ENCODE peak calls at places on chromosomes 4 and X, in six cellular contexts. One of them, this sample, is unnamed.

GRCh38 chr4:83894831-83895230 is 358.9 kb downstream of the GPAT3 start:
- DNase-seq in K562: no peak
- DNase-seq in brain microvascular endothelial cell: no peak
- DNase-seq in body of pancreas: no peak
- DNase-seq in AG04450: no peak
- DNase-seq in A549: no peak
- DNase-seq in this sample: no peak

GRCh38 chrX:106780259-106780658 is 22.2 kb upstream of the TBC1D8B start:
- DNase-seq in brain microvascular endothelial cell: no peak
- DNase-seq in K562: no peak
- DNase-seq in A549: no peak
- DNase-seq in body of pancreas: no peak
- DNase-seq in AG04450: no peak
- DNase-seq in this sample: no peak

GRCh38 chr4:10180603-10180926 is 64.0 kb upstream of the WDR1 start:
- DNase-seq in A549: no peak
- DNase-seq in AG04450: no peak
- DNase-seq in K562: peak; percentile 33
- DNase-seq in brain microvascular endothelial cell: no peak
- DNase-seq in body of pancreas: no peak
- DNase-seq in this sample: no peak

GRCh38 chr4:166252487-166253402 is 379.7 kb downstream of the TLL1 start:
- DNase-seq in body of pancreas: no peak
- DNase-seq in A549: no peak
- DNase-seq in brain microvascular endothelial cell: peak; percentile 24
- DNase-seq in AG04450: no peak
- DNase-seq in K562: no peak
- DNase-seq in this sample: no peak

GRCh38 chr4:71472946-71473345 is 134.1 kb downstream of the SLC4A4 start:
- DNase-seq in brain microvascular endothelial cell: peak; percentile 65
- DNase-seq in AG04450: peak; percentile 65
- DNase-seq in K562: no peak
- DNase-seq in body of pancreas: no peak
- DNase-seq in A549: no peak
- DNase-seq in this sample: peak; percentile 64

GRCh38 chr4:148776944-148777343 is 334.7 kb upstream of the NR3C2 start:
- DNase-seq in AG04450: peak; percentile 11
- DNase-seq in K562: no peak
- DNase-seq in brain microvascular endothelial cell: peak; percentile 12
- DNase-seq in body of pancreas: no peak
- DNase-seq in A549: no peak
- DNase-seq in this sample: no peak

GRCh38 chrX:119828446-119828845 is 24.3 kb downstream of the UPF3B start:
- DNase-seq in body of pancreas: no peak
- DNase-seq in A549: no peak
- DNase-seq in AG04450: no peak
- DNase-seq in K562: no peak
- DNase-seq in brain microvascular endothelial cell: no peak
- DNase-seq in this sample: no peak

GRCh38 chr4:1326751-1327525 is 20.1 kb upstream of the UVSSA start:
- DNase-seq in brain microvascular endothelial cell: no peak
- DNase-seq in A549: no peak
- DNase-seq in AG04450: no peak
- DNase-seq in body of pancreas: no peak
- DNase-seq in K562: no peak
- DNase-seq in this sample: no peak

GRCh38 chr4:60805500-60806313 is 394.4 kb upstream of the ADGRL3 start:
- DNase-seq in brain microvascular endothelial cell: peak; percentile 48
- DNase-seq in body of pancreas: no peak
- DNase-seq in K562: no peak
- DNase-seq in AG04450: no peak
- DNase-seq in A549: no peak
- DNase-seq in this sample: no peak

GRCh38 chr4:89586864-89587263 is 250.1 kb downstream of the SNCA start:
- DNase-seq in brain microvascular endothelial cell: no peak
- DNase-seq in AG04450: no peak
- DNase-seq in K562: no peak
- DNase-seq in A549: no peak
- DNase-seq in body of pancreas: no peak
- DNase-seq in this sample: no peak

GRCh38 chrX:13380230-13380629 is 60.4 kb upstream of the ATXN3L start:
- DNase-seq in body of pancreas: no peak
- DNase-seq in A549: no peak
- DNase-seq in brain microvascular endothelial cell: no peak
- DNase-seq in K562: no peak
- DNase-seq in AG04450: no peak
- DNase-seq in this sample: no peak

GRCh38 chrX:118726887-118727685 is at the start of gene IL13RA1:
- DNase-seq in AG04450: no peak
- DNase-seq in A549: peak; percentile 74
- DNase-seq in K562: peak; percentile 88
- DNase-seq in brain microvascular endothelial cell: peak; percentile 58
- DNase-seq in body of pancreas: peak; percentile 89
- DNase-seq in this sample: no peak

GRCh38 chr4:78707268-78707667 is 68.9 kb upstream of the BMP2K start:
- DNase-seq in K562: no peak
- DNase-seq in A549: no peak
- DNase-seq in brain microvascular endothelial cell: no peak
- DNase-seq in body of pancreas: no peak
- DNase-seq in AG04450: no peak
- DNase-seq in this sample: no peak

GRCh38 chr4:174429701-174430100 is 92.6 kb downstream of the HPGD start:
- DNase-seq in A549: no peak
- DNase-seq in brain microvascular endothelial cell: no peak
- DNase-seq in body of pancreas: no peak
- DNase-seq in K562: no peak
- DNase-seq in AG04450: no peak
- DNase-seq in this sample: no peak

GRCh38 chrX:136143714-136144113 is 3.6 kb upstream of the FHL1 start:
- DNase-seq in K562: no peak
- DNase-seq in brain microvascular endothelial cell: no peak
- DNase-seq in A549: no peak
- DNase-seq in AG04450: no peak
- DNase-seq in body of pancreas: no peak
- DNase-seq in this sample: no peak

GRCh38 chr4:78299565-78299972 is 242.4 kb downstream of the FRAS1 start:
- DNase-seq in body of pancreas: peak; percentile 17
- DNase-seq in AG04450: no peak
- DNase-seq in A549: no peak
- DNase-seq in K562: no peak
- DNase-seq in brain microvascular endothelial cell: no peak
- DNase-seq in this sample: no peak

GRCh38 chr4:17347445-17347844 is 164.4 kb downstream of the QDPR start:
- DNase-seq in AG04450: no peak
- DNase-seq in A549: peak; percentile 3
- DNase-seq in K562: peak; percentile 17
- DNase-seq in brain microvascular endothelial cell: peak; percentile 15
- DNase-seq in body of pancreas: no peak
- DNase-seq in this sample: no peak

GRCh38 chr4:152819026-152819645 is 39.4 kb downstream of the ARFIP1 start:
- DNase-seq in K562: no peak
- DNase-seq in AG04450: no peak
- DNase-seq in brain microvascular endothelial cell: no peak
- DNase-seq in body of pancreas: no peak
- DNase-seq in A549: no peak
- DNase-seq in this sample: no peak

GRCh38 chr4:152822323-152822722 is 42.6 kb downstream of the ARFIP1 start:
- DNase-seq in AG04450: no peak
- DNase-seq in A549: no peak
- DNase-seq in brain microvascular endothelial cell: no peak
- DNase-seq in K562: no peak
- DNase-seq in body of pancreas: no peak
- DNase-seq in this sample: no peak

GRCh38 chr4:152817331-152817730 is 37.6 kb downstream of the ARFIP1 start:
- DNase-seq in K562: no peak
- DNase-seq in body of pancreas: no peak
- DNase-seq in AG04450: no peak
- DNase-seq in brain microvascular endothelial cell: no peak
- DNase-seq in A549: no peak
- DNase-seq in this sample: no peak

GRCh38 chr4:152824561-152824960 is 44.8 kb downstream of the ARFIP1 start:
- DNase-seq in body of pancreas: no peak
- DNase-seq in brain microvascular endothelial cell: no peak
- DNase-seq in K562: no peak
- DNase-seq in A549: no peak
- DNase-seq in AG04450: no peak
- DNase-seq in this sample: no peak

GRCh38 chr4:152820073-152820472 is 40.3 kb downstream of the ARFIP1 start:
- DNase-seq in brain microvascular endothelial cell: no peak
- DNase-seq in A549: no peak
- DNase-seq in body of pancreas: no peak
- DNase-seq in K562: no peak
- DNase-seq in AG04450: no peak
- DNase-seq in this sample: no peak
- TF ChIP-seq CTCF in brain microvascular endothelial cell: peak; percentile 18
- TF ChIP-seq CTCF in A549: no peak
- TF ChIP-seq CTCF in body of pancreas: no peak
- TF ChIP-seq CTCF in K562: no peak
- TF ChIP-seq CTCF in AG04450: no peak
- TF ChIP-seq CTCF in this sample: no peak

GRCh38 chrX:153688900-153689590 is 1.3 kb downstream of the SLC6A8 start:
- DNase-seq in K562: peak; percentile 39
- DNase-seq in body of pancreas: peak; percentile 65
- DNase-seq in AG04450: no peak
- DNase-seq in A549: no peak
- DNase-seq in brain microvascular endothelial cell: no peak
- DNase-seq in this sample: no peak

GRCh38 chrX:153688534-153688899 is 791 bp downstream of the SLC6A8 start:
- DNase-seq in K562: no peak
- DNase-seq in AG04450: no peak
- DNase-seq in A549: no peak
- DNase-seq in body of pancreas: no peak
- DNase-seq in brain microvascular endothelial cell: no peak
- DNase-seq in this sample: no peak

GRCh38 chrX:153688071-153688470 is 345 bp downstream of the SLC6A8 start:
- DNase-seq in K562: no peak
- DNase-seq in A549: no peak
- DNase-seq in AG04450: no peak
- DNase-seq in brain microvascular endothelial cell: no peak
- DNase-seq in body of pancreas: no peak
- DNase-seq in this sample: no peak

GRCh38 chrX:153690466-153690865 is 2.7 kb downstream of the SLC6A8 start:
- DNase-seq in K562: no peak
- DNase-seq in body of pancreas: no peak
- DNase-seq in A549: no peak
- DNase-seq in AG04450: no peak
- DNase-seq in brain microvascular endothelial cell: no peak
- DNase-seq in this sample: no peak

DNA sequence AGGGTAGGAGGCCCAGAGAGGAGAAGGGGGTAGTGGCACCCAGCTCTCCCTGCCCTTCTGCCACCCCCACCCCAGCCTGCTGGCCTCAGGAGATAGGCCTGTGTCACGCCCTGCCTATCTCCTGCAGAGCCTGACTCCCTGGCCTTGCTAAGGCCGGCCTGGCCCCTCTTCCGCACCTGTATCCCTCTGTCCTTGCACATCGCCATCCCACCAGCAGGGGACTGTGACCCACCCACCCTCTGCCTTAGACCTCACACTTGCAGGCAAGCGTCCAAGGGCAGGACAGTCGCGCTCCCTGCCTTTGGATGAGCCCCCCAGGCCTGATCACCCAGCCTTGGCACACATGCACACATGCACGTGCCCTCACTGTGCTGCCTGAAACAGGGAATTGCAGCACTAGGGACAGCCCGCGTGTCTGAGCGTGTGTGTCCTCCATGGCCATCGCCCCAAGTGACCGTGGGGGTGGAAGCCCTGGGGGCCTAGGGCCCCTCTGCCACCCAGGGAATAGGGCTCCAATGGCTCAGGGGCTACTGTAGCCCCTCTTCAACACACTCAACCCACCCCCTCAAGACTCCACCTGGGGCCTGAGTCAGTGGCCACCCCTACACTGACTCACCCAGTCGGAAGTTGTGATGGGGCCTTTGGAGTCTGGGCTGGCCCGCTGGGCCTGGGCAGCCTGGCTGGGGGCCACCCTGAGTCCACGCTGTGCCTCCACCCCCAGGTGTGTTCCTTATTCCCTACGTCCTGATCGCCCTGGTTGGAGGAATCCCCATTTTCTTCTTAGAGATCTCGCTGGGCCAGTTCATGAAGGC is 2.1 kb downstream of the SLC6A8 start:
- DNase-seq in A549: no peak
- DNase-seq in K562: peak; percentile 60
- DNase-seq in body of pancreas: no peak
- DNase-seq in brain microvascular endothelial cell: no peak
- DNase-seq in AG04450: no peak
- DNase-seq in this sample: no peak
- H3K4me3 ChIP-seq in A549: no peak overlapping the region
- H3K4me3 ChIP-seq in K562: peak overlapping the region; percentile 39
- H3K4me3 ChIP-seq in body of pancreas: no peak overlapping the region
- H3K4me3 ChIP-seq in brain microvascular endothelial cell: no peak overlapping the region
- H3K4me3 ChIP-seq in AG04450: peak overlapping the region; percentile 53
- H3K4me3 ChIP-seq in this sample: peak overlapping the region; percentile 58

DNA sequence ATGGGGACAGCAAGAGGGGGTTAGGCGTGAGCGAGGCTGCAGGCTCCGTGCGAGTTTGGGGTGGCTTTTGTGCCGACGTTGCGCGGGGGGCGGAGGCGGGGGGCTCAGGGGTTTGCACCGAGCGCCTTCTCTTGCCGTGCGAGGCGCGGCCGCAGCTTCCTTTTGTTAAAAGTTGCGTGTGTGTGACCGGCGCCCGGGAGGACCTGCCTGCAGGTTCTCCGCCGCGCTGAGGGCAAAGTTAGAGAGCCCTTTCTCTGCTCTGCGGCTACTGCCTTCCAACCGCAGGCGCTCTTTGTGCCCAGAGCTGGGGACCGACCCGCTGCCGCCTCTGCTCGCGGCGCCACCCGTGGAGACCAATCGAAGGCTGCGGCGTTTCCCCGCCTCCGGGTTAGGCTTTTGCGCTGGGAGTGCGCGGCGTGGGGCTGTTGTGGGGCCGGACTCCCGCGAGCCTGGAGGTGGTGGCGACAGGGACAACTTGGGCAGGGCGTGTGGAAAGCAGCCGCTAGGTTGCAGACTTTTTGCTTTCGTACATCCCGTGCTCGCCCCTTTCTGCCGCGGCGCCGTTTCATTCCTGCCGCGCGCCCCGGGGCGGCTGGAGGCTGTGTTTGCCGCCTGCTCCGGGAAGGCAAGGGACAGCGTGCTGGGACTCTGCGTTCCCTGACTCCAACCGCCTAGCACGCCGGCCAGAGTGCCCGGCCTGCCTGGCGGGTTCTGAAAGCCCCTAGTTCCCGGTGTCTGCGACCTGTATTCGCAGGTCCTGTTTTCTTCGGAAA is 750 bp downstream of the KIT start:
- DNase-seq in AG04450: no peak
- DNase-seq in A549: no peak
- DNase-seq in body of pancreas: peak; percentile 61
- DNase-seq in K562: peak; percentile 55
- DNase-seq in brain microvascular endothelial cell: peak; percentile 46
- DNase-seq in this sample: no peak
- TF ChIP-seq CTCF in AG04450: peak; percentile 9
- TF ChIP-seq CTCF in A549: no peak
- TF ChIP-seq CTCF in body of pancreas: peak; percentile 35
- TF ChIP-seq CTCF in K562: peak; percentile 44
- TF ChIP-seq CTCF in brain microvascular endothelial cell: peak; percentile 55
- TF ChIP-seq CTCF in this sample: peak; percentile 47

DNA sequence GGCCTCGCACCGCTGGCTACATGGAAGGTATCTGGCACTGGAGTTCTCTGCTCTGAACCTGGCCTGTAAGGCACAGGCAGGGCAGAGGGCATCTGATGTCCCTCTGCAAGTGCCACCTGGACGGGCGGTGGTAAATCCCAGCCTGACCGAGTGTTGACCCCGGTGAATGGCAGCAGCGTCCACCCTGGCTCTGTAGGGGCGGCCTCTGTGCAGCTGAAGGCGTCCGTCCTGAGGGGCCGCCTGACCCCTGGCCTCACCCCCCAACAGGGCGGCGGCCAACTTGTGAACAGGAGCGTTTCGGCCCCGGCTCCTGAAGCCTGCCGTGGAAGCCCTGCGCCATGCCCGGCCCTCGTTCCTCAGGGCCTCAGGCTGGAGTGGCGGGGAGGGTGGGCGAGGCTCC is 51.4 kb downstream of the CPZ start:
- DNase-seq in brain microvascular endothelial cell: no peak
- DNase-seq in A549: no peak
- DNase-seq in body of pancreas: no peak
- DNase-seq in AG04450: no peak
- DNase-seq in K562: no peak
- DNase-seq in this sample: no peak
- H3K4me3 ChIP-seq in brain microvascular endothelial cell: no peak overlapping the region
- H3K4me3 ChIP-seq in A549: no peak overlapping the region
- H3K4me3 ChIP-seq in body of pancreas: no peak overlapping the region
- H3K4me3 ChIP-seq in AG04450: no peak overlapping the region
- H3K4me3 ChIP-seq in K562: no peak overlapping the region
- H3K4me3 ChIP-seq in this sample: no peak overlapping the region

This sample was measured in AG04449.